ENCODE peak calls at places on chromosomes 6 and 20, in six cellular contexts. J, P, N, U, C and O are unnamed samples.

GRCh38 chr6:25537349-25538018 is 114.5 kb upstream of the SCGN start:
- DNase-seq in J (no peak), P (no peak), N (no peak), U (no peak), C (no peak), O (no peak)

GRCh38 chr20:31894980-31895675 is 24.7 kb downstream of the TTLL9 start:
- DNase-seq in J (no peak), P (peak), N (peak), U (peak), C (peak), O (peak)

GRCh38 chr20:10982692-10983091 is 308.9 kb upstream of the JAG1 start:
- DNase-seq in J (no peak), P (no peak), N (no peak), U (peak), C (peak), O (peak)

GRCh38 chr20:35992713-35993335 is 24.4 kb downstream of the CNBD2 start:
- DNase-seq in J (peak), P (peak), N (peak), U (peak), C (peak), O (peak)

GRCh38 chr6:119342430-119342829 is 7.1 kb downstream of the MAN1A1 start:
- DNase-seq in J (no peak), P (no peak), N (no peak), U (no peak), C (no peak), O (no peak)

GRCh38 chr20:9409981-9410380 is 104.4 kb upstream of the LAMP5 start:
- DNase-seq in J (no peak), P (no peak), N (no peak), U (no peak), C (no peak), O (peak)

GRCh38 chr6:27617700-27618689 is 145.1 kb upstream of the ZNF184 start:
- DNase-seq in J (peak), P (peak), N (no peak), U (no peak), C (peak), O (no peak)

GRCh38 chr6:132131777-132132176 is 180.6 kb upstream of the CCN2 start:
- DNase-seq in J (peak), P (peak), N (peak), U (no peak), C (peak), O (peak)

GRCh38 chr6:34341481-34341971 is 50.9 kb downstream of the NUDT3 start:
- DNase-seq in J (no peak), P (peak), N (no peak), U (peak), C (no peak), O (peak)

GRCh38 chr6:6656287-6656686 is 67.8 kb downstream of the LY86 start:
- DNase-seq in J (no peak), P (no peak), N (no peak), U (no peak), C (no peak), O (no peak)

GRCh38 chr6:87237804-87238203 is 82.4 kb downstream of the ZNF292 start:
- DNase-seq in J (peak), P (peak), N (no peak), U (no peak), C (peak), O (peak)

GRCh38 chr6:44660561-44661220 is 273.2 kb downstream of the CDC5L start:
- DNase-seq in J (no peak), P (no peak), N (no peak), U (no peak), C (no peak), O (no peak)

GRCh38 chr6:7258231-7258763 is 54.7 kb downstream of the SSR1 start:
- DNase-seq in J (no peak), P (no peak), N (no peak), U (no peak), C (no peak), O (no peak)

GRCh38 chr20:25339608-25340007 is 51.0 kb downstream of the ABHD12 start:
- DNase-seq in J (no peak), P (no peak), N (no peak), U (no peak), C (no peak), O (no peak)

GRCh38 chr6:26330835-26331808 is 33.9 kb upstream of the BTN3A2 start:
- DNase-seq in J (no peak), P (peak), N (no peak), U (no peak), C (peak), O (no peak)

GRCh38 chr6:133778414-133778813 is 110.5 kb upstream of the TCF21 start:
- DNase-seq in J (no peak), P (no peak), N (no peak), U (no peak), C (peak), O (no peak)

GRCh38 chr6:641225-641985 is 15.5 kb downstream of the HUS1B start:
- DNase-seq in J (no peak), P (no peak), N (no peak), U (no peak), C (no peak), O (no peak)

GRCh38 chr20:3492669-3493068 is 21.9 kb downstream of the ATRN start:
- DNase-seq in J (no peak), P (no peak), N (no peak), U (no peak), C (no peak), O (no peak)

GRCh38 chr6:27890351-27891299 is 21.6 kb downstream of the OR2B2 start:
- DNase-seq in J (peak), P (peak), N (peak), U (no peak), C (peak), O (no peak)

GRCh38 chr6:125839879-125840278 is 49.1 kb downstream of the NCOA7 start:
- DNase-seq in J (no peak), P (no peak), N (no peak), U (no peak), C (no peak), O (no peak)

GRCh38 chr20:48191200-48191599 is 405.9 kb upstream of the SULF2 start:
- DNase-seq in J (no peak), P (no peak), N (no peak), U (no peak), C (no peak), O (no peak)

GRCh38 chr6:70396796-70397729 is 16.2 kb upstream of the FAM135A start:
- DNase-seq in J (no peak), P (no peak), N (peak), U (no peak), C (no peak), O (no peak)

GRCh38 chr6:70396163-70396562 is 17.1 kb upstream of the FAM135A start:
- DNase-seq in J (no peak), P (no peak), N (no peak), U (no peak), C (no peak), O (no peak)

GRCh38 chr6:70394518-70395300 is 18.6 kb upstream of the FAM135A start:
- DNase-seq in J (no peak), P (no peak), N (no peak), U (no peak), C (no peak), O (no peak)

GRCh38 chr6:70395301-70395672 is 18.0 kb upstream of the FAM135A start:
- DNase-seq in J (no peak), P (no peak), N (no peak), U (no peak), C (no peak), O (no peak)

DNA sequence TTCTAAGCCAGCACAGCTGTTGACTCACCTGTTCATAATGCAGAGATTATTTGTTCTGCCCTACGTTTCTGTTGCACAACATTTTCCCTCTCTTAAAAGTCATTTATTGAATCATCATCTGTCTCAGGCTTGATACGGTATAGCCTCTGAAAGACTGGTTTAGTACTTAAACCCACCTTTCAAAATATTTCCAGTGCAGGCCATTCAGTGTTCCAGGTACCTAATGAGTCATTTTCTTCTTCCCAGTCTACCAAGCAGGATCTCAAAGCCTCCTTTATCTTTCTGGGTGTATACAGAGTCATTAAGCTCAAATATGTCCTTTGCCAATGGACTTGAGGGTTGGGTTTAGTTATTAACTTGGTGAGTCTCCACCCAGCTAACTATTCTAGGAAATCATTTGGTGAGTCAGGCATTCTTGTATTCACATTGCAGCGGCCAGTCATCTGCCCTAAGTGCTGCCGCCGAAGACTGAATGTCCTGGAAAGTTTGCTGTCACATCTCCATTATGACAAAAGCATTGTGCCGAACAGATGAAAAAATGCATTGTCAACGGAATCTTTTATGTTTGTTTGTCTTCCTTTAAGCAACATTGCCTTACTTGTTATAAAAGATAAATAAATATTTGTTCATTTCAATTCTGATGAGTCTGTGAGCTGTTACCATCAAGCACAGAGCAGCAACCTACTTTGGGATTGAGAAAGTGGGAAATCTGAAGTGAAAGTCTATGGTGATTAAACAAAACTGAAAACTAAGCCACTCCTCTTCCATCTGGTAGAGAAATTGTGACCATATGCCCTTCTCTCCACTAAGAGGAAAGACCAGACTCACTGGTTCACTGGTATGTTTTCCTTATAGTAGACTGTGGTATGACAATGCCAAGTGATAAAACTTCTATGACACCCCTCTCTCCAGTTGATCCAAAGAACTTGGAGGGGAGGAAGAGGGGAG is 14.3 kb upstream of the FAM135A start:
- DNase-seq in J (peak), P (peak), N (no peak), U (no peak), C (peak), O (peak)
- TF ChIP-seq POLR2A in J (no peak), P (no peak), N (no peak), U (no peak), C (no peak), O (no peak)

GRCh38 chr6:36442671-36443497 is at the start of the genes KCTD20 and PXT1:
- DNase-seq in J (peak), P (peak), N (peak), U (peak), C (peak), O (peak)
- TF ChIP-seq POLR2A in J (peak), P (peak), N (no peak), U (peak), C (peak), O (peak)

DNA sequence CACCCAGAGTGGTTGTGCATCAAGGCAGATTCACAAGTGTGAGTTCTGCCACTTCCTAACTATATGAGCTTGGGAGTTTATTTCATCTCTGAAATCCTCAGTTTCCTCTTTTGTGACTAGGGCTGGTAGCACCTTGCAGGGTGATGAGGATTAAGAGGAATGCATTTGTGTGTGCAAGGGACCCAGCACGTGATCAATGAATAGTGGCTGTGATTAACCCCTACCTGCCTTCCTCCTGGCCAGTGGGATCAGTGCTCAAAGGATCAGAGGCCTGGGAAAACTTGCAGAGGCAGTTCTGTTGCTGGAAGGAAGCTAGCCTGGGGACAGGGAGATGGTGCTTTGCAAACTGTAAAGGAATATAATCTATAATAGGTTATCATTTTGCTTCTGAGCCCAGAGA is 7.3 kb downstream of the SDC4 start:
- DNase-seq in J (no peak), P (no peak), N (no peak), U (no peak), C (no peak), O (no peak)
- TF ChIP-seq POLR2A in J (no peak), P (no peak), N (no peak), U (no peak), C (no peak), O (no peak)

GRCh38 chr6:52760105-52760765 is 3.0 kb downstream of the GSTA2 start:
- DNase-seq in J (no peak), P (no peak), N (no peak), U (no peak), C (no peak), O (no peak)
- TF ChIP-seq POLR2A in J (no peak), P (no peak), N (no peak), U (no peak), C (no peak), O (no peak)

GRCh38 chr6:156840606-156841005 is 63.4 kb downstream of the ARID1B start:
- DNase-seq in J (no peak), P (no peak), N (no peak), U (no peak), C (no peak), O (no peak)
- TF ChIP-seq POLR2A in J (no peak), P (no peak), N (no peak), U (no peak), C (no peak), O (no peak)

GRCh38 chr20:60389882-60390281 is 431.7 kb downstream of the CDH26 start:
- DNase-seq in J (no peak), P (no peak), N (no peak), U (no peak), C (no peak), O (no peak)
- TF ChIP-seq POLR2A in J (no peak), P (no peak), N (no peak), U (no peak), C (no peak), O (no peak)

GRCh38 chr20:23367770-23368169 is 5.8 kb downstream of the GZF1 start:
- DNase-seq in J (no peak), P (no peak), N (no peak), U (no peak), C (no peak), O (no peak)
- TF ChIP-seq POLR2A in J (no peak), P (no peak), N (no peak), U (no peak), C (no peak), O (no peak)

GRCh38 chr6:83192871-83193746 is at the start of the genes PGM3 and RWDD2A:
- DNase-seq in J (peak), P (peak), N (peak), U (peak), C (peak), O (peak)
- TF ChIP-seq POLR2A in J (peak), P (peak), N (no peak), U (peak), C (peak), O (peak)

GRCh38 chr20:58889334-58890072 is 37.0 kb downstream of the GNAS start:
- DNase-seq in J (no peak), P (no peak), N (no peak), U (no peak), C (no peak), O (no peak)

GRCh38 chr20:58890073-58890453 is 37.5 kb downstream of the GNAS start:
- DNase-seq in J (no peak), P (no peak), N (no peak), U (no peak), C (no peak), O (no peak)

GRCh38 chr20:58891076-58891685 is 38.7 kb downstream of the GNAS start:
- DNase-seq in J (no peak), P (no peak), N (peak), U (peak), C (peak), O (peak)

GRCh38 chr20:58891686-58892125 is 39.2 kb downstream of the GNAS start:
- DNase-seq in J (no peak), P (no peak), N (no peak), U (no peak), C (peak), O (peak)

GRCh38 chr20:58890454-58891075 is 38.0 kb downstream of the GNAS start:
- DNase-seq in J (no peak), P (peak), N (peak), U (peak), C (peak), O (peak)
- TF ChIP-seq POLR2A in J (peak), P (peak), N (no peak), U (no peak), C (peak), O (no peak)